ENCODE peak calls at places on chromosomes 6 and 20, in nine cellular contexts. Y, R, A, O, C, V, S, Z and H are unnamed samples.

GRCh38 chr20:64001607-64002011 is 20.7 kb downstream of the PRPF6 start:
- DNase-seq in Y (no peak), R (no peak), A (no peak), O (no peak), C (no peak), V (no peak), S (no peak), Z (peak), H (no peak)

GRCh38 chr6:159935633-159936032 is 33.2 kb upstream of the IGF2R start:
- DNase-seq in Y (no peak), R (no peak), A (no peak), O (no peak), C (peak), V (no peak), S (no peak), Z (no peak), H (no peak)

GRCh38 chr20:46965477-46965876 is 70.8 kb downstream of the EYA2 start:
- DNase-seq in Y (no peak), R (no peak), A (no peak), O (no peak), C (no peak), V (no peak), S (no peak), Z (no peak), H (no peak)

GRCh38 chr6:106106276-106107042 is 20.3 kb downstream of the PRDM1 start:
- DNase-seq in Y (no peak), R (no peak), A (no peak), O (no peak), C (no peak), V (no peak), S (no peak), Z (no peak), H (no peak)

GRCh38 chr6:1396952-1397868 is 7.8 kb downstream of the FOXF2 start:
- DNase-seq in Y (peak), R (peak), A (peak), O (peak), C (peak), V (no peak), S (peak), Z (peak), H (peak)

GRCh38 chr6:5276596-5276995 is 15.3 kb downstream of the FARS2 start:
- DNase-seq in Y (no peak), R (no peak), A (no peak), O (peak), C (no peak), V (no peak), S (no peak), Z (no peak), H (no peak)

GRCh38 chr6:101537917-101538316 is 144.4 kb downstream of the GRIK2 start:
- DNase-seq in Y (no peak), R (peak), A (no peak), O (no peak), C (no peak), V (no peak), S (no peak), Z (no peak), H (no peak)

GRCh38 chr6:43738877-43739641 is 31.0 kb upstream of the VEGFA start:
- DNase-seq in Y (no peak), R (no peak), A (no peak), O (no peak), C (no peak), V (no peak), S (no peak), Z (no peak), H (no peak)